ENCODE peak calls at places on chromosomes 2 and 18, in six cellular contexts. One of them, this sample, is unnamed.

GRCh38 chr2:229634574-229635185 is 79.7 kb downstream of the DNER start:
- DNase-seq in CD4-positive, alpha-beta T cell: no peak
- DNase-seq in stimulated activated CD4-positive, alpha-beta T cell treated with anti-CD3 and anti-CD28 coated beads, Interleukin-1b, Interleukin-23, amount 100 ng/mL, for 24 hours: no peak
- DNase-seq in effector CD4-positive, alpha-beta T cell: no peak
- DNase-seq in left ventricle myocardium superior: no peak
- DNase-seq in psoas muscle: no peak
- DNase-seq in this sample: no peak

GRCh38 chr2:172098650-172099471 is 3.8 kb downstream of the DLX2 start:
- DNase-seq in CD4-positive, alpha-beta T cell: no peak
- DNase-seq in stimulated activated CD4-positive, alpha-beta T cell treated with anti-CD3 and anti-CD28 coated beads, Interleukin-1b, Interleukin-23, amount 100 ng/mL, for 24 hours: no peak
- DNase-seq in effector CD4-positive, alpha-beta T cell: no peak
- DNase-seq in left ventricle myocardium superior: peak
- DNase-seq in psoas muscle: peak
- DNase-seq in this sample: no peak

GRCh38 chr2:227653419-227653818 is 13.2 kb upstream of the SCYGR5 start:
- DNase-seq in CD4-positive, alpha-beta T cell: no peak
- DNase-seq in stimulated activated CD4-positive, alpha-beta T cell treated with anti-CD3 and anti-CD28 coated beads, Interleukin-1b, Interleukin-23, amount 100 ng/mL, for 24 hours: no peak
- DNase-seq in effector CD4-positive, alpha-beta T cell: no peak
- DNase-seq in left ventricle myocardium superior: no peak
- DNase-seq in psoas muscle: no peak
- DNase-seq in this sample: no peak

GRCh38 chr2:31429759-31430438 is 15.4 kb upstream of the XDH start:
- DNase-seq in CD4-positive, alpha-beta T cell: peak
- DNase-seq in stimulated activated CD4-positive, alpha-beta T cell treated with anti-CD3 and anti-CD28 coated beads, Interleukin-1b, Interleukin-23, amount 100 ng/mL, for 24 hours: peak
- DNase-seq in effector CD4-positive, alpha-beta T cell: no peak
- DNase-seq in left ventricle myocardium superior: no peak
- DNase-seq in psoas muscle: no peak
- DNase-seq in this sample: no peak

GRCh38 chr2:116537811-116538210 is 1276.7 kb upstream of the DDX18 start:
- DNase-seq in CD4-positive, alpha-beta T cell: no peak
- DNase-seq in stimulated activated CD4-positive, alpha-beta T cell treated with anti-CD3 and anti-CD28 coated beads, Interleukin-1b, Interleukin-23, amount 100 ng/mL, for 24 hours: no peak
- DNase-seq in effector CD4-positive, alpha-beta T cell: no peak
- DNase-seq in left ventricle myocardium superior: no peak
- DNase-seq in psoas muscle: no peak
- DNase-seq in this sample: no peak

GRCh38 chr2:219018286-219018685 is 23.0 kb downstream of the CFAP65 start:
- DNase-seq in CD4-positive, alpha-beta T cell: no peak
- DNase-seq in stimulated activated CD4-positive, alpha-beta T cell treated with anti-CD3 and anti-CD28 coated beads, Interleukin-1b, Interleukin-23, amount 100 ng/mL, for 24 hours: no peak
- DNase-seq in effector CD4-positive, alpha-beta T cell: no peak
- DNase-seq in left ventricle myocardium superior: no peak
- DNase-seq in psoas muscle: no peak
- DNase-seq in this sample: no peak

GRCh38 chr2:118255301-118255700 is 167.0 kb downstream of the INSIG2 start:
- DNase-seq in CD4-positive, alpha-beta T cell: no peak
- DNase-seq in stimulated activated CD4-positive, alpha-beta T cell treated with anti-CD3 and anti-CD28 coated beads, Interleukin-1b, Interleukin-23, amount 100 ng/mL, for 24 hours: no peak
- DNase-seq in effector CD4-positive, alpha-beta T cell: no peak
- DNase-seq in left ventricle myocardium superior: no peak
- DNase-seq in psoas muscle: no peak
- DNase-seq in this sample: no peak

GRCh38 chr2:28639836-28640235 is 111.8 kb upstream of the PPP1CB start:
- DNase-seq in CD4-positive, alpha-beta T cell: no peak
- DNase-seq in stimulated activated CD4-positive, alpha-beta T cell treated with anti-CD3 and anti-CD28 coated beads, Interleukin-1b, Interleukin-23, amount 100 ng/mL, for 24 hours: no peak
- DNase-seq in effector CD4-positive, alpha-beta T cell: no peak
- DNase-seq in left ventricle myocardium superior: no peak
- DNase-seq in psoas muscle: no peak
- DNase-seq in this sample: no peak

GRCh38 chr2:231167745-231168459 is 30.5 kb upstream of the ARMC9 start:
- DNase-seq in CD4-positive, alpha-beta T cell: no peak
- DNase-seq in stimulated activated CD4-positive, alpha-beta T cell treated with anti-CD3 and anti-CD28 coated beads, Interleukin-1b, Interleukin-23, amount 100 ng/mL, for 24 hours: no peak
- DNase-seq in effector CD4-positive, alpha-beta T cell: no peak
- DNase-seq in left ventricle myocardium superior: no peak
- DNase-seq in psoas muscle: no peak
- DNase-seq in this sample: no peak

GRCh38 chr2:193584522-193584938 is 1389.8 kb upstream of the TMEFF2 start:
- DNase-seq in CD4-positive, alpha-beta T cell: no peak
- DNase-seq in stimulated activated CD4-positive, alpha-beta T cell treated with anti-CD3 and anti-CD28 coated beads, Interleukin-1b, Interleukin-23, amount 100 ng/mL, for 24 hours: no peak
- DNase-seq in effector CD4-positive, alpha-beta T cell: no peak
- DNase-seq in left ventricle myocardium superior: no peak
- DNase-seq in psoas muscle: no peak
- DNase-seq in this sample: no peak

GRCh38 chr2:62527478-62528210 is 21.6 kb upstream of the TMEM17 start:
- DNase-seq in CD4-positive, alpha-beta T cell: no peak
- DNase-seq in stimulated activated CD4-positive, alpha-beta T cell treated with anti-CD3 and anti-CD28 coated beads, Interleukin-1b, Interleukin-23, amount 100 ng/mL, for 24 hours: no peak
- DNase-seq in effector CD4-positive, alpha-beta T cell: no peak
- DNase-seq in left ventricle myocardium superior: no peak
- DNase-seq in psoas muscle: no peak
- DNase-seq in this sample: no peak

GRCh38 chr18:9413586-9413985 is 61.7 kb upstream of the RALBP1 start:
- DNase-seq in CD4-positive, alpha-beta T cell: no peak
- DNase-seq in stimulated activated CD4-positive, alpha-beta T cell treated with anti-CD3 and anti-CD28 coated beads, Interleukin-1b, Interleukin-23, amount 100 ng/mL, for 24 hours: no peak
- DNase-seq in effector CD4-positive, alpha-beta T cell: no peak
- DNase-seq in left ventricle myocardium superior: no peak
- DNase-seq in psoas muscle: no peak
- DNase-seq in this sample: no peak

GRCh38 chr18:70337139-70337972 is 48.5 kb downstream of the SOCS6 start:
- DNase-seq in CD4-positive, alpha-beta T cell: no peak
- DNase-seq in stimulated activated CD4-positive, alpha-beta T cell treated with anti-CD3 and anti-CD28 coated beads, Interleukin-1b, Interleukin-23, amount 100 ng/mL, for 24 hours: no peak
- DNase-seq in effector CD4-positive, alpha-beta T cell: no peak
- DNase-seq in left ventricle myocardium superior: no peak
- DNase-seq in psoas muscle: peak
- DNase-seq in this sample: no peak

GRCh38 chr2:232336956-232337700 is 41.4 kb upstream of the ALPP start:
- DNase-seq in CD4-positive, alpha-beta T cell: no peak
- DNase-seq in stimulated activated CD4-positive, alpha-beta T cell treated with anti-CD3 and anti-CD28 coated beads, Interleukin-1b, Interleukin-23, amount 100 ng/mL, for 24 hours: no peak
- DNase-seq in effector CD4-positive, alpha-beta T cell: no peak
- DNase-seq in left ventricle myocardium superior: peak
- DNase-seq in psoas muscle: no peak
- DNase-seq in this sample: no peak

This sample was measured in stimulated activated CD8-positive, alpha-beta memory T cell treated with anti-CD3 and anti-CD28 coated beads, Interleukin-7, amount 100 ng/mL, for 24 hours.